ENCODE peak calls at places on chromosomes 12 and 14, in four cellular contexts. K is GM06990, S is AG09309, E is GM10248. G is an unnamed sample.

GRCh38 chr12:12896261-12896660 is 4.9 kb downstream of the GPRC5A start:
- DNase-seq in K (no peak), S (peak), E (no peak), G (no peak)

GRCh38 chr12:58310368-58310767 is 369.0 kb downstream of the ATP23 start:
- DNase-seq in S (no peak), K (no peak), E (no peak), G (no peak)

GRCh38 chr14:54348001-54348611 is 48.7 kb upstream of the CDKN3 start:
- DNase-seq in E (peak), S (no peak), K (no peak), G (peak)

GRCh38 chr14:69713976-69714716 is 52.8 kb upstream of the SRSF5 start:
- DNase-seq in K (no peak), S (no peak), E (no peak), G (no peak)

GRCh38 chr14:45199246-45199645 is 53.8 kb downstream of the MIS18BP1 start:
- DNase-seq in E (no peak), S (no peak), K (no peak), G (no peak)

GRCh38 chr12:121858662-121859572 is at the start of gene HPD:
- DNase-seq in K (no peak), E (no peak), S (peak), G (no peak)

GRCh38 chr12:46963977-46964376 is 115.4 kb upstream of the PCED1B start:
- DNase-seq in K (no peak), E (no peak), S (no peak), G (no peak)

GRCh38 chr14:53358166-53358565 is 205.0 kb upstream of the DDHD1 start:
- DNase-seq in K (no peak), S (no peak), E (no peak), G (no peak)

GRCh38 chr12:58583956-58584355 is 336.3 kb downstream of the LRIG3 start:
- DNase-seq in S (no peak), E (no peak), K (no peak), G (no peak)

GRCh38 chr14:65926935-65927700 is 514.6 kb downstream of the FUT8 start:
- DNase-seq in E (no peak), K (no peak), S (no peak), G (no peak)

GRCh38 chr12:24561411-24561871 is 387.5 kb downstream of the BCAT1 start:
- DNase-seq in K (no peak), E (no peak), S (no peak), G (no peak)

GRCh38 chr12:22527999-22528398 is 16.3 kb downstream of the C2CD5 start:
- DNase-seq in S (peak), K (no peak), E (no peak), G (no peak)

GRCh38 chr12:53462935-53463334 is 11.0 kb downstream of the PCBP2 start:
- DNase-seq in K (no peak), E (no peak), S (no peak), G (no peak)

GRCh38 chr12:22874151-22874550 is 249.2 kb downstream of the ETNK1 start:
- DNase-seq in E (no peak), S (no peak), K (no peak), G (no peak)

GRCh38 chr12:44159870-44160269 is 324.0 kb downstream of the TMEM117 start:
- DNase-seq in E (no peak), K (no peak), S (no peak), G (no peak)

GRCh38 chr12:103827800-103828440 is 13.1 kb downstream of the NT5DC3 start:
- DNase-seq in S (no peak), K (no peak), E (no peak), G (no peak)

GRCh38 chr14:42113358-42114070 is 506.8 kb downstream of the LRFN5 start:
- DNase-seq in S (no peak), E (no peak), K (no peak), G (no peak)

GRCh38 chr12:62205348-62205747 is 54.9 kb upstream of the USP15 start:
- DNase-seq in K (no peak), S (no peak), E (no peak), G (no peak)

GRCh38 chr12:67919406-67919805 is 69.8 kb upstream of the IFNG-AS1 start:
- DNase-seq in S (no peak), E (no peak), K (no peak), G (no peak)

GRCh38 chr12:47820631-47821345 is 1.1 kb upstream of the HDAC7 start:
- DNase-seq in S (peak), E (no peak), K (no peak), G (no peak)

GRCh38 chr12:116609715-116610114 is 50.5 kb downstream of the MAP1LC3B2 start:
- DNase-seq in S (no peak), K (no peak), E (no peak), G (no peak)

GRCh38 chr12:16329594-16329993 is 17.9 kb upstream of the MGST1 start:
- DNase-seq in S (no peak), E (no peak), K (no peak), G (no peak)

GRCh38 chr14:60647081-60647836 is 2.0 kb downstream of the SIX1 start:
- DNase-seq in E (no peak), K (no peak), S (no peak), G (peak)

GRCh38 chr14:101068958-101069549 is 165.5 kb upstream of the RTL1 start:
- DNase-seq in K (no peak), S (no peak), E (no peak), G (no peak)

GRCh38 chr14:54627325-54627717 is 60.4 kb downstream of the SAMD4A start:
- DNase-seq in E (no peak), K (no peak), S (no peak), G (peak)

GRCh38 chr12:128820723-128821432 is 2.9 kb downstream of the SLC15A4 start:
- DNase-seq in S (no peak), K (no peak), E (peak), G (peak)

GRCh38 chr12:128825845-128826244 is 2.1 kb upstream of the SLC15A4 start:
- DNase-seq in S (no peak), E (no peak), K (no peak), G (no peak)

GRCh38 chr12:128823216-128823915 is 392 bp downstream of the SLC15A4 start:
- DNase-seq in E (no peak), S (no peak), K (peak), G (peak)

GRCh38 chr12:128827724-128828123 is 4.0 kb upstream of the SLC15A4 start:
- DNase-seq in S (no peak), E (no peak), K (no peak), G (no peak)

GRCh38 chr12:128823916-128824839 is at the start of gene SLC15A4:
- DNase-seq in E (peak), K (peak), S (peak), G (peak)
- TF ChIP-seq CTCF in E (peak), K (peak), S (peak), G (no peak)

GRCh38 chr12:14656846-14657245 is 39.6 kb downstream of the GUCY2C start:
- DNase-seq in K (no peak), E (no peak), S (no peak), G (no peak)
- TF ChIP-seq CTCF in K (no peak), E (no peak), S (no peak), G (no peak)

GRCh38 chr14:75794615-75795038 is 133.6 kb downstream of the TTLL5 start:
- DNase-seq in E (no peak), S (peak), K (no peak), G (no peak)

GRCh38 chr14:75793806-75794205 is 132.8 kb downstream of the TTLL5 start:
- DNase-seq in E (no peak), K (no peak), S (peak), G (no peak)
- TF ChIP-seq CTCF in E (no peak), K (no peak), S (peak), G (no peak)

GRCh38 chr12:2797721-2798418 is 3.1 kb downstream of the FKBP4 start:
- DNase-seq in K (no peak), E (no peak), S (no peak), G (no peak)
- TF ChIP-seq CTCF in K (peak), E (peak), S (peak), G (no peak)

DNA sequence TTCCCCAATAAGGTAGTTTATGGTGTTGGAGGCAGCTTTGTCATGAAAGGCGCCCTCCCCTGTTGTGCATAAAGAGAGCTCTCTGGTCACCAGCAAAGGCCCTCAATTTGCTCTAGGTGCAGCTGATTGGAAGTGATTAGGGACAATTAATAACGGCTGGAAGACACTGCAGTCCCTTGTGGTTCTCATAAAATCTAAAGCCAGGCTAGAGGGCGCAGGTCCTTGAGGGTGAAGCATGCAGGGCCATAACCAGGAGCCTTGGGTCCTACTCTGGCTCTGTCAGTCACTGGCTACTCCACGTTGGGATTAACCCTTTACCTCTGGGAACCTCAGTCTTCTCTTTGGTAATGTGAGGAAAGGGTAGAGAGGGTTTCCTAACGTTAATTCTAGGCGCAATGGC is 1.9 kb downstream of the DAAM1 start:
- DNase-seq in S (no peak), K (no peak), E (peak), G (peak)
- TF ChIP-seq CTCF in S (peak), K (peak), E (peak), G (no peak)

DNA sequence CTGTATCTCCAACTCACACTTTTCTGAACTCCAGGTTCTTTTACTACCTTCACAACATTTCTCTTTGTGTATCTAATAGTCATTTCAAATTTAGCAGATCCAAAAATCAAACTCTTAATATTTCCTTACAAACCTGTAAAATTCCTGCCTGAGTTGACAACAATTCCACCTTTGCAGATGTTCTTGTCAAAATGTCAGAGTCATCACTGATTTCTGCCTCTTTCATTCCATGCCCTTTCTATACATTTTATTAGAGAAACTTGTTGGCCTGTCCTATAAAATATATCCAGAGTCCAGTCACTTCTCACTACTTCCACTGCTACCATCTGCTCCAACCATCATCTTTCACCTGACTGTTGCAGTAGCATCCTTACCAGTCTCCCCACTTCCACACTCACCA is 119.7 kb downstream of the CAPZA3 start:
- DNase-seq in K (no peak), S (no peak), E (no peak), G (no peak)
- TF ChIP-seq CTCF in K (no peak), S (no peak), E (no peak), G (no peak)

DNA sequence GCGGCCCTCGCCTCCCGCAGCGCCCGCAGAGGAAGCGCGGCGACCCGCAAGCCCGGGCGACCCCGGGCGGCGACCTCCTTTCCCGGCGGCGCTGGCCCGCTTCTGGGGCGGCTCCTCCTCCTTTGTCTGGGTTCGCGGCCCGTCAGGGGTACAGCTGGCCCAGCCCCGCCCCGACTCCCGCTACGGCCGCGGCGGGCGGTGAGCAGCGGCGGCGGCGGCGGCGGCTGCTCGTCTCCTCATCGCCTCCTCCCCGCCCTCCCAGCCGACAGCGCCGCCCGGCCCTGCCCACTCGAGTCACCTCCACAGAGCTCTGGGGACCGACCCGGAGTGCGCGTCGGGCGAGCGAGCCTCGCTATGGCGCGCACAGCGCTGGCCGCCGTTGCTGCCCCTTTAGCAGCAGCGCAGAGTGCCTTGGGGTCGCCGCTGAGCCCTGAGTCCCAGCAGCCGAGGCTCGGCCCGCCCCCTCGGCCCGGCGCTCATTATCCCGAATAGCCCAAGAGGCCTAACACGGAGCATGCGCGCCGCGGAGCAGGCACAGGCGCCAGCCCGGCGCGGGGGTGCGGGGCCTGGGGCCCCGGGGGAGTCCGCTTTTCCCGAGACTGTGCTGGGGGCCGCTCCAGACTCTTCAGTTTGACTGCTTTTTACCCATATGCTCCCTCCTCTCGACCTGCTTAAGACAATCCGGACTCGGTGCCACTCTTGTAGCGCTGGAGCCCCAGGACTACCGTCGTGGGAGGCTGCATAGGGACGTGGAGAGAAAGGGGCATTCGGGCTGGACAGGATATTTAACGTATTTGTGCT is at the start of gene SOS2:
- DNase-seq in K (peak), S (peak), E (peak), G (peak)
- TF ChIP-seq CTCF in K (no peak), S (no peak), E (no peak), G (no peak)

GRCh38 chr12:110222433-110222832 is 58.6 kb upstream of the ATP2A2 start:
- DNase-seq in E (no peak), S (no peak), K (no peak), G (no peak)

GRCh38 chr12:110222027-110222426 is 59.0 kb upstream of the ATP2A2 start:
- DNase-seq in K (no peak), E (no peak), S (no peak), G (no peak)

GRCh38 chr12:110227138-110227537 is 53.9 kb upstream of the ATP2A2 start:
- DNase-seq in S (no peak), K (no peak), E (no peak), G (no peak)

GRCh38 chr12:110223777-110224378 is 57.2 kb upstream of the ATP2A2 start:
- DNase-seq in K (no peak), E (no peak), S (no peak), G (no peak)

GRCh38 chr12:110224379-110225304 is 56.4 kb upstream of the ATP2A2 start:
- DNase-seq in K (no peak), S (peak), E (no peak), G (no peak)
- TF ChIP-seq CTCF in K (peak), S (peak), E (no peak), G (no peak)

GRCh38 chr14:105528197-105528858 is 1.9 kb downstream of the TMEM121 start:
- DNase-seq in S (peak), E (peak), K (peak), G (peak)

GRCh38 chr14:105529506-105530445 is 3.4 kb downstream of the TMEM121 start:
- DNase-seq in E (peak), K (no peak), S (no peak), G (peak)

GRCh38 chr14:105527381-105528196 is 1.2 kb downstream of the TMEM121 start:
- DNase-seq in E (no peak), K (no peak), S (no peak), G (no peak)

GRCh38 chr14:105530446-105531087 is 4.2 kb downstream of the TMEM121 start:
- DNase-seq in E (no peak), K (no peak), S (no peak), G (no peak)

DNA sequence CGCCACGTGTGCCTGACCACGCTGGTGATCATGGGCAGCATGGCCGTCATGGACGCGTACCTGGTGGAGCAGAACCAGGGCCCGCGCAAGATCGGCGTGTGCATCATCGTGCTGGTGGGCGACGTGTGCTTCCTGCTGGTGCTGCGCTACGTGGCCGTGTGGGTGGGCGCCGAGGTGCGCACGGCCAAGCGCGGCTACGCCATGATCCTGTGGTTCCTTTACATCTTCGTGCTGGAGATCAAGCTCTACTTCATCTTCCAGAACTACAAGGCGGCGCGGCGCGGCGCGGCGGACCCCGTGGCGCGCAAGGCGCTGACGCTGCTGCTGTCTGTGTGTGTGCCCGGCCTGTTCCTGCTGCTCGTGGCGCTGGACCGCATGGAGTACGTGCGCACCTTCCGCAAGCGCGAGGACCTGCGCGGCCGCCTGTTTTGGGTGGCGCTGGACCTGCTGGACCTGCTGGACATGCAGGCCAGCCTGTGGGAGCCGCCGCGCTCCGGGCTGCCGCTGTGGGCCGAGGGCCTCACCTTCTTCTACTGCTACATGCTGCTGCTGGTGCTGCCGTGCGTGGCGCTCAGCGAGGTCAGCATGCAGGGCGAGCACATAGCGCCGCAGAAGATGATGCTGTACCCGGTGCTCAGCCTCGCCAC is 2.6 kb downstream of the TMEM121 start:
- DNase-seq in E (no peak), K (peak), S (no peak), G (peak)
- TF ChIP-seq CTCF in E (no peak), K (no peak), S (no peak), G (no peak)